ENCODE peak calls at places on chromosomes 13 and 19, in five cellular contexts. X is kidney epithelial cell, C is ovary, S is foreskin fibroblast, H is gastrocnemius medialis. O is an unnamed sample.

GRCh38 chr13:66114127-66114526 is 1116.0 kb downstream of the PCDH9 start:
- DNase-seq in X (no peak), C (no peak), S (peak), H (no peak), O (no peak)

GRCh38 chr19:43747557-43748204 is 7.1 kb downstream of the SMG9 start:
- DNase-seq in X (no peak), C (no peak), S (no peak), H (no peak), O (no peak)

GRCh38 chr13:110409581-110409992 is 102.5 kb downstream of the COL4A2 start:
- DNase-seq in X (no peak), C (no peak), S (peak), H (no peak), O (no peak)

GRCh38 chr13:110689041-110689440 is 16.9 kb downstream of the CARS2 start:
- DNase-seq in X (no peak), C (no peak), S (no peak), H (no peak), O (no peak)

GRCh38 chr19:32346901-32347300 is 1.5 kb downstream of the ZNF507 start:
- DNase-seq in X (no peak), C (no peak), S (no peak), H (no peak), O (no peak)

GRCh38 chr13:20016649-20017364 is 58.3 kb downstream of the ZMYM2 start:
- DNase-seq in X (no peak), C (no peak), S (no peak), H (no peak), O (no peak)

GRCh38 chr19:41384351-41384750 is 8.0 kb downstream of the TMEM91 start:
- DNase-seq in X (no peak), C (no peak), S (no peak), H (no peak), O (no peak)

GRCh38 chr19:24078688-24079087 is 8.3 kb upstream of the ZNF254 start:
- DNase-seq in X (no peak), C (no peak), S (no peak), H (no peak), O (no peak)

GRCh38 chr19:41276231-41276630 is 12.1 kb downstream of the HNRNPUL1 start:
- DNase-seq in X (no peak), C (no peak), S (peak), H (no peak), O (no peak)

GRCh38 chr19:19445288-19445687 is 39.8 kb downstream of the GATAD2A start:
- DNase-seq in X (no peak), C (no peak), S (no peak), H (no peak), O (no peak)

GRCh38 chr13:50222569-50223332 is 207.5 kb downstream of the KCNRG start:
- DNase-seq in X (no peak), C (peak), S (peak), H (peak), O (peak)

GRCh38 chr19:3275068-3275582 is 50.7 kb downstream of the CELF5 start:
- DNase-seq in X (no peak), C (no peak), S (no peak), H (no peak), O (no peak)

GRCh38 chr13:46142692-46143238 is 37.9 kb upstream of the CPB2 start:
- DNase-seq in X (no peak), C (no peak), S (no peak), H (no peak), O (no peak)

GRCh38 chr13:66424417-66424816 is 805.7 kb downstream of the PCDH9 start:
- DNase-seq in X (no peak), C (no peak), S (no peak), H (no peak), O (no peak)

GRCh38 chr19:33916792-33917191 is 120.1 kb downstream of the KCTD15 start:
- DNase-seq in X (no peak), C (no peak), S (no peak), H (no peak), O (no peak)

DNA sequence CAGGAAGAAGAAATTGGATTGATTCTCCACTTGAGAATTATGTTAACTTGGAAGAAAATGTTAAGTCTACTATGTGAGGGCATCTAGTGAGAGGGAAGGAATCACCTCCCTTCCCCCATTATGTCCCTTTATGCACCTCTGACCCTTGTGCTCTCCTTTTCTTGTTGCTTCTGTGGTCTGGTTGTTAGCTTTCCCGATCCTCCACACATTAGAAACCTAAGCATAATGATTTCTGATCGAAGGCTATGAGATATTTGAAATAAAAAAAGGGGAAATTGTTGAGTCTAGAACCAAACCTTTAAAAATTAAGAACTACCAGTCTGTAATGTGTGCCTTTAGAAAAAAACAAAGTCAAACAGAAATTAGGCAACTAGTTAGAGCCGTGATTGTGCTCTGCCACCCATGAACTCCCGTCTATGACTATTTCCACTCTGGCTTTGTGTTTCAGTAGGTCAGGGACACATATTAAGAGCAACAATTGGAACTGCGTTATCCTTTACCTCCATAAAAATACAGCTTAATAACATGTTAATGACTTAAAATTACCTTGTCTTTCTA is 463 bp upstream of the GPC6 start:
- DNase-seq in X (peak), C (no peak), S (no peak), H (no peak), O (no peak)
- H3K4me3 ChIP-seq in X (peak), C (peak), S (peak), H (peak), O (peak)

GRCh38 chr19:49863935-49864320 is 3.4 kb downstream of the PNKP start:
- DNase-seq in X (no peak), C (peak), S (no peak), H (no peak), O (no peak)

GRCh38 chr19:49861127-49861526 is 6.2 kb downstream of the PNKP start:
- DNase-seq in X (no peak), C (peak), S (no peak), H (no peak), O (peak)

GRCh38 chr19:49863254-49863934 is 4.0 kb downstream of the PNKP start:
- DNase-seq in X (no peak), C (peak), S (no peak), H (no peak), O (no peak)

GRCh38 chr19:49861541-49862410 is 5.6 kb downstream of the PNKP start:
- DNase-seq in X (no peak), C (peak), S (no peak), H (no peak), O (peak)

DNA sequence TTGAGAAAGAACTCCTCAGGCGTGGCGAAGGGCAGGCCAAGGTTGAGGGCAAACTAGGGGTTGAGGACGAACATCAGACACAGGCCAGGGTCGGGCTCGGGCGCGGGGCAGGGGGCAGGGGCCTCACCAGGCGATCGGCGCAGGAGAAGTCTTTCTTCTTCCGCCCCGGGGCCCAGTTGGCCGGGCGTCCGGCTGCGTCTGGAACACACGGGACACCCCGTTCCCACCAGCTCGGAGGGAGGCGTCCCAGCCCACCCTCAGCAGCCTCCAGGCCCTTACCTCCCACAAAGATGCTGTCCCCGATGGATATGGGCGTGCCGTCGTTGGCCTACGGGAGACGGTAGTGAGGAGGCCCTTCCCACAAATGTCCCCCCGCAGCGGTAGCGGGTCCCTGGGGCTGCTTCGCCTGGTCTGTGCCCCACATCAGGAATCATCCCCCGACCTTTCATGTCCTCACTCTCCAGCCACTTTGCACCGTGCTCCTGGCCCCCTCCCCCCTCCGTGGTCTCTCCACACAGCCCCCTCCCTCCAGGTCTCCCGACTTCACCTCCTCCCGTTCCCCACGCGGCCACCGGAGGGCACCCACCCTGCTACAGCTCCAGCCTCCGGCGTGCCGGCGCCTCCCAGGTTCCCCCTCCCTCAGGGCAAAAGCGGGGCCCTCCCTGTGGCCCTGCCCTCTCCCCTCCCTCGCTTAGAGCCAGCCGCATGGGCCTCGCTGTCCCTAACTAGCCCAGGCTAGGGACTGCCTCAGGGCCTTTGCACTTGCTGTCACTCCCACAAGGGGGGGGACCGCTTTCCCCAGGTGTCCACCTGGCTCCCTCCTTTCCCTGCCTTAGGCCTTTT is 4.7 kb downstream of the PNKP start:
- DNase-seq in X (no peak), C (peak), S (no peak), H (no peak), O (no peak)
- TF ChIP-seq CTCF in X (peak), C (peak), S (peak), H (no peak), O (peak)

GRCh38 chr19:21147540-21147939 is 5.7 kb downstream of the ZNF431 start:
- DNase-seq in X (no peak), C (no peak), S (no peak), H (no peak), O (no peak)

GRCh38 chr19:21148681-21149080 is 6.8 kb downstream of the ZNF431 start:
- DNase-seq in X (no peak), C (no peak), S (no peak), H (no peak), O (no peak)

GRCh38 chr19:21143428-21143827 is 1.6 kb downstream of the ZNF431 start:
- DNase-seq in X (no peak), C (no peak), S (no peak), H (no peak), O (no peak)

GRCh38 chr19:21141787-21142464 is at the start of gene ZNF431:
- DNase-seq in X (peak), C (peak), S (peak), H (peak), O (peak)

DNA sequence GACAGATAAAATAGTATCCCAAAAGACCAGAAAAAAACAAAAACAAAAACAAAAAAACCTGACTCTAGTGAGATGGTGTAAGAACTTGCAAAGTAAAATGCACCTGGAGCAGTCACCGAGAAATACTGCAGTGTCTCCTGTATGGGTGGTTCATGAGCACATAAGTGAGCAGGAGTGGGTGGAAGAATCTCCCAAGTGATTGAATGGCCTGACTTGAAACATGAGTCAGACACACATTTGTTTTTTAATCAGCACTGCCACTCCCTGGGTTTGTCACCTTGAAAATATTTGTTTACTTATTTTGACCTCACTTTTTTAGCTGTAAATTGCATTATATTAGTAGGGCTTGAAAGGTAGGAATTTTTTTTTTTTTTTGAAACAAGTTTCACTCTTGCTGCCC is 2.0 kb downstream of the ZNF431 start:
- DNase-seq in X (no peak), C (no peak), S (no peak), H (no peak), O (no peak)
- H3K4me3 ChIP-seq in X (no peak), C (no peak), S (no peak), H (no peak), O (no peak)

DNA sequence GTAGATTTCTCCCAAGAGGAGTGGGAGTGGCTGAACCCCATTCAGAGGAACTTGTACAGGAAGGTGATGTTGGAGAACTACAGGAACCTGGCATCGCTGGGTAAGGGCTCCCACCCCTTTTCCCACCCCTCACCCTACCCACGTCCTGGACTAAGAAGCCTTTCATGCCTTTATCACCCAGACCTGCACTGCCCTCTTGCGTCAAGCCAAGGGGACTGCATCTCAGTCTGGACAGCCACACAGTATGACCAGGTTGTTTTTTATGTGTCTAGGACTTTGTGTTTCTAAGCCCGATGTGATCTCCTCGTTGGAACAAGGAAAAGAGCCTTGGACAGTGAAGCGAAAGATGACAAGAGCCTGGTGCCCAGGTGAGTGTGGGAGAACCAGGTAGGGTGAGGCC is 8.8 kb downstream of the ZFP28 start:
- DNase-seq in X (no peak), C (no peak), S (no peak), H (no peak), O (no peak)
- TF ChIP-seq CTCF in X (peak), C (no peak), S (no peak), H (no peak), O (no peak)

DNA sequence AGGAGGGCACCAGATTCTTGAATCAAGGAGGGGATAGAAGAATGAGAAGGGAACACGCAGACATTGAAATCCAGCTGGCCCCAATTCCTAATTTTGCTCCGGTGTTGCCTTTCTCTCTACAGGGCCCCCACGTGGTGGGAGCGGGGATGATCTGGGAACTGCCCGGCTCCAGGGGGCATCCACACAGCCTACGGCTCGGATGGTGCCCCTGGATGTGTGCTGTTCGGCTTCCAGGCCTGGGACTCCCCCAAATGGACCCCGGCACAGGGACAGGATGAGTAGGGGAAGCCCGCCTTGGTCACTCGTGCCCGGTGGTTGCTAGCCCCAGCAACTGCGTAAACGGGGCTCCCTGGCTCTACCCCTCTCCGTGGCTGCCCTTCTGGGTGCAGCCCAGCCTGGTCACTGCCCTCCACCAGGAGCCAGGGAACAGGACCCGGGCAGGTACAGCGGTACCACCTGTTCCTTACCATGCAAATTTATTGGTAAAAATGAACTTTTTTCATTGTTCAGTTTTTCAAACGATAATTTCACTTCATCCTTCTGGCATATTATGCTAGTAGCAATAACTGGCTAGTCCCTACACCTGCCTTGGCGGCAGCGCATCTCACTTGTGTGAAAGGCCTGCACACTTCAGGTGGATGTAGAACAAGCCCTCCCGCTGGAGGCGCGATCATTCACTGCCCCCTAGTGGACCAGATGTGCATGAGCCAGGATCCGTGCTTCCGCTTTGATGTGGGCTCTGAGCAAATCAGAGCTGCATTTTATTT is 111.6 kb downstream of the TEX26 start:
- DNase-seq in X (no peak), C (peak), S (peak), H (peak), O (peak)
- H3K4me3 ChIP-seq in X (no peak), C (no peak), S (no peak), H (no peak), O (no peak)

GRCh38 chr13:30567072-30567471 is 50.6 kb upstream of the USPL1 start:
- DNase-seq in X (no peak), C (no peak), S (no peak), H (no peak), O (no peak)

GRCh38 chr13:30569901-30570576 is 47.7 kb upstream of the USPL1 start:
- DNase-seq in X (peak), C (peak), S (peak), H (no peak), O (no peak)

GRCh38 chr13:30577381-30577780 is 40.3 kb upstream of the USPL1 start:
- DNase-seq in X (peak), C (no peak), S (peak), H (no peak), O (no peak)

GRCh38 chr13:30576528-30576927 is 41.2 kb upstream of the USPL1 start:
- DNase-seq in X (no peak), C (no peak), S (no peak), H (no peak), O (no peak)

DNA sequence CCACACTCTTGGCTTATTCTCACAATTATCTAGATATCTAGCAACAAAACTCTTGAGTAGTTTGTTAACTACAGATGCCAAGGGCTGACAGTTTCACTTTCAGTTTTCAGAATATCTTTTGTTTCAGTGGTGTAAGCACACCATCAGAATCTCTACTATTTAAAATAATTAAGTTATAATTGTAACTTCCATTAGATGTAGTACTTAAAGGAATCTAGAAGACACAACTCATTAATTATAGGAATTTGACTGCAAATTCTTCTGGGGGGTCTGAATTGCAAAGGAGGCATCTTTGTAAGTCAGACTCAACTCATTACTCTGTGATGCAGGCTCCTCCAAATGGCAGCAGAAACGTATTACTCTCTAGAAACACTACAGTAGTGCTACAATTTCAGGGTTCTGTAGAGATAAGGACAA is 44.9 kb upstream of the USPL1 start:
- DNase-seq in X (no peak), C (no peak), S (peak), H (no peak), O (no peak)
- TF ChIP-seq CTCF in X (peak), C (no peak), S (peak), H (no peak), O (peak)

DNA sequence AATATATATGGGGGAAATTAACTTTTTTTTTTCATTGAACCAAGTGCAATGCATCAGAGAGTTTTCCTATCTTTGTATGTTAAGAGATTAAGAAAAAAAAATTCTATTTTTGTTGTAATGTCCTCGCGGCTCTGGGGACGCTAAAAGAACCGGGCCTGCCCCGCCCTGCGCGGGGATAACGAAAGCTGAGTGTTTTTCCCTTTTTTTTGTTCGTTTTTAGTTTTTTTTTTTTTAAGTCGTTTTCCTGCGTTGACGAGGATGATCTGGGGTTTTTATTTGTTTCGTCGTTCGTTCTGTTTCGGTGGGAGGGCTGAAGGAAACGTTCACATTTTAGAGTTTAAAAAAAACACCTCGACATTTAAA is 5.7 kb downstream of the LYL1 start:
- DNase-seq in X (no peak), C (no peak), S (no peak), H (no peak), O (no peak)
- H3K4me3 ChIP-seq in X (no peak), C (no peak), S (no peak), H (no peak), O (no peak)